ENCODE peak calls at places on chromosomes 1 and 21, in five cellular contexts. L is lower lobe of right lung, G is spleen, R is GM23338, A is transverse colon. W is an unnamed sample. For H3K4me1, the result is how much of the 10 kb centered on the place peaks cover.

GRCh38 chr1:221829327-221830011 is 87.6 kb upstream of the DUSP10 start:
- DNase-seq in A (no peak), G (no peak), L (no peak), R (no peak), W (no peak)

GRCh38 chr1:107244734-107245495 is 104.1 kb downstream of the NTNG1 start:
- DNase-seq in L (no peak), G (no peak), R (no peak), A (no peak), W (no peak)

GRCh38 chr1:15994590-15995351 is 9.3 kb upstream of the SRARP start:
- DNase-seq in A (peak), R (peak), L (peak), G (peak), W (peak)

GRCh38 chr1:17023103-17023502 is 11.4 kb upstream of the ATP13A2 start:
- DNase-seq in R (no peak), L (no peak), G (no peak), A (no peak), W (no peak)

GRCh38 chr1:203177471-203178039 is 1.9 kb upstream of the MYBPH start:
- DNase-seq in L (no peak), R (no peak), A (no peak), G (peak), W (no peak)

GRCh38 chr21:27570306-27570868 is 603.5 kb upstream of the ADAMTS5 start:
- DNase-seq in G (no peak), A (peak), R (no peak), L (peak), W (peak)

GRCh38 chr1:18793164-18793563 is 66.3 kb downstream of the TAS1R2 start:
- DNase-seq in G (no peak), L (no peak), A (no peak), R (no peak), W (no peak)

GRCh38 chr1:197868751-197869501 is 33.5 kb upstream of the C1orf53 start:
- DNase-seq in G (no peak), R (peak), L (no peak), A (peak), W (no peak)

GRCh38 chr1:223177681-223178080 is 34.6 kb upstream of the TLR5 start:
- DNase-seq in L (peak), G (no peak), A (peak), R (no peak), W (no peak)

GRCh38 chr21:31184462-31184861 is 146.2 kb upstream of the KRTAP19-8 start:
- DNase-seq in A (no peak), G (no peak), L (no peak), R (no peak), W (no peak)

GRCh38 chr1:234956821-234957329 is 171.8 kb downstream of the TOMM20 start:
- DNase-seq in A (no peak), G (no peak), L (no peak), R (peak), W (no peak)

GRCh38 chr1:12477936-12478611 is 139.9 kb downstream of the DHRS3 start:
- DNase-seq in R (peak), A (peak), G (peak), L (peak), W (peak)

GRCh38 chr1:55938376-55938850 is 641.0 kb downstream of the PLPP3 start:
- DNase-seq in A (no peak), L (no peak), R (no peak), G (no peak), W (peak)

GRCh38 chr1:53069663-53070327 is 7.8 kb downstream of the PODN start:
- DNase-seq in A (no peak), R (no peak), G (no peak), L (peak), W (peak)

GRCh38 chr21:38474124-38474523 is 24.2 kb downstream of the ERG start:
- DNase-seq in G (no peak), L (no peak), R (no peak), A (no peak), W (no peak)

GRCh38 chr1:18926315-18927081 is 24.1 kb upstream of the ALDH4A1 start:
- DNase-seq in L (no peak), G (peak), R (no peak), A (peak), W (peak)

GRCh38 chr1:156661932-156662587 is 15.1 kb downstream of the NES start:
- DNase-seq in R (no peak), A (no peak), G (no peak), L (no peak), W (no peak)

GRCh38 chr1:57017201-57017600 is 51.4 kb upstream of the C8B start:
- DNase-seq in R (peak), A (no peak), L (no peak), G (no peak), W (no peak)

GRCh38 chr1:26833432-26834405 is 7.2 kb downstream of the ZDHHC18 start:
- DNase-seq in L (peak), R (no peak), A (peak), G (peak), W (peak)

GRCh38 chr1:151534662-151535278 is 5.3 kb upstream of the TUFT1 start:
- DNase-seq in L (peak), A (peak), G (peak), R (peak), W (peak)

GRCh38 chr1:246780264-246780663 is 56.1 kb downstream of the SCCPDH start:
- DNase-seq in L (no peak), A (no peak), R (no peak), G (no peak), W (no peak)

GRCh38 chr1:47843059-47843458 is 154.1 kb downstream of the TRABD2B start:
- DNase-seq in A (peak), G (no peak), R (no peak), L (no peak), W (no peak)

GRCh38 chr21:45269861-45270260 is 17.8 kb downstream of the POFUT2 start:
- DNase-seq in A (peak), L (no peak), R (no peak), G (peak), W (no peak)

GRCh38 chr1:6162773-6163172 is 17.3 kb downstream of the CHD5 start:
- DNase-seq in L (no peak), G (no peak), A (no peak), R (peak), W (no peak)

GRCh38 chr1:180168786-180169640 is 14.3 kb downstream of the QSOX1 start:
- DNase-seq in A (peak), L (peak), G (peak), R (peak), W (no peak)

GRCh38 chr1:42962641-42963377 is 4.1 kb upstream of the SLC2A1 start:
- DNase-seq in L (no peak), A (no peak), G (no peak), R (peak), W (peak)

GRCh38 chr1:40983286-40983685 is 3.8 kb downstream of the CTPS1 start:
- DNase-seq in A (no peak), L (no peak), R (no peak), G (no peak), W (no peak)

GRCh38 chr1:4171480-4172450 is 271.7 kb upstream of the C1orf174 start:
- DNase-seq in G (peak), A (no peak), L (no peak), R (no peak), W (peak)

GRCh38 chr1:234701737-234702341 is 91.9 kb upstream of the IRF2BP2 start:
- DNase-seq in L (no peak), R (no peak), A (no peak), G (no peak), W (peak)

GRCh38 chr1:150809651-150810050 is 1.6 kb upstream of the CTSK start:
- DNase-seq in L (no peak), A (no peak), R (no peak), G (no peak), W (no peak)

GRCh38 chr1:60034999-60035398 is 38.6 kb downstream of the C1orf87 start:
- DNase-seq in L (no peak), R (no peak), G (no peak), A (no peak), W (no peak)
- H3K4me1 ChIP-seq in L (under half), R (under half), G (under half), A (under half), W (under half)

GRCh38 chr1:71861022-71861421 is 421.3 kb downstream of the NEGR1 start:
- DNase-seq in G (no peak), A (no peak), L (no peak), R (no peak), W (no peak)

GRCh38 chr1:71857862-71858261 is 424.5 kb downstream of the NEGR1 start:
- DNase-seq in R (no peak), L (no peak), A (no peak), G (no peak), W (no peak)

GRCh38 chr1:71862756-71863155 is 419.6 kb downstream of the NEGR1 start:
- DNase-seq in L (no peak), A (no peak), G (no peak), R (no peak), W (no peak)

GRCh38 chr1:71859806-71860205 is 422.5 kb downstream of the NEGR1 start:
- DNase-seq in G (no peak), A (no peak), R (no peak), L (no peak), W (no peak)
- TF ChIP-seq CTCF in G (no peak), A (no peak), R (no peak), L (no peak), W (no peak)

GRCh38 chr1:154181944-154182341 is 10.0 kb downstream of the TPM3 start:
- DNase-seq in A (no peak), G (no peak), L (no peak), R (no peak), W (no peak)

GRCh38 chr1:154186852-154187501 is 4.9 kb downstream of the TPM3 start:
- DNase-seq in G (no peak), A (no peak), L (no peak), R (peak), W (no peak)

GRCh38 chr1:154183045-154183968 is 8.6 kb downstream of the TPM3 start:
- DNase-seq in R (peak), G (peak), L (peak), A (peak), W (peak)

GRCh38 chr1:154182342-154183044 is 9.4 kb downstream of the TPM3 start:
- DNase-seq in L (peak), G (peak), A (peak), R (peak), W (peak)

GRCh38 chr1:154186177-154186576 is 5.7 kb downstream of the TPM3 start:
- DNase-seq in G (no peak), A (peak), R (peak), L (peak), W (peak)
- H3K4me3 ChIP-seq in G (no peak), A (no peak), R (peak), L (no peak), W (no peak)

DNA sequence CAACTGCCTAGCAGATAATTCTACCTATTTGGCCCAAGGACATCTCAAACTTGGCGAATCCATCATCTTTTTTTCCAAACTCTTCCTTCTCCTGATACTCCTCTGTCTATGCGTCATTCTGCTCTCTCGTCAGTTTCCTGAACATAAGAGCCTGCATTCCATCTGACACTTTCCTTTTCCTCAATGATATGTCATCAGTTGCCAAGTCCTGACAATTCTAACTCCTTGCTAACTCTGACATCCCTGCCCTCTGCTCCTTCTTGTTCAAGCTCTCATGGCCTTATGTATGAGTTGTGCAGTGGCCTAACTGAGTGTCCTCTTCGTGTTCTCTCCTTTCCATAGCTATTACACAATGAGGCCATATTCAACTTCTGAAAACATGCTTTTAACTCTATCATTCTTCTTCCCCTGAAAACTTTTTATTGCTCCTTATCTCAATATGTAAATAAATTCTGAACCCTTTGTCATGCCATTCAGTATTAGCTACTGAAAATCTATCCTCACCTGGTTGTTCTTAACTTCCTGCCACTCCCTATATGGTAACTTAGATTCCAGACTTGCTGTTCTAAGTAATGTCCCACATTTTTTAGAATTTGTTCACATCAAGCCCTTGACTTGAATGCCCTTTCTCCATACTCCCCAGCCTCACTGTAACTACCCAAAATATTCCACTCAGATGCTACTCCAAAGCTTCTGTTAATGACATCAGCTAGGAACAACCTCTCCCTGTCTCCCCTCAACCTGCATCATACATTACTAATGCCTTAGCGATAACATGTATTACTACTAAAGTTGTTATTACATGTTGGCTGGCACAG is 11.5 kb downstream of the PALMD start:
- DNase-seq in R (no peak), L (no peak), G (no peak), A (no peak), W (no peak)
- H3K4me1 ChIP-seq in R (under half), L (under half), G (under half), A (under half), W (half or more)

GRCh38 chr1:154348429-154349076 is 23.2 kb downstream of the ATP8B2 start:
- DNase-seq in G (no peak), A (no peak), R (no peak), L (no peak), W (no peak)
- TF ChIP-seq CTCF in G (no peak), A (no peak), R (peak), L (no peak), W (no peak)

GRCh38 chr1:183101841-183102276 is 78.6 kb downstream of the LAMC1 start:
- DNase-seq in R (no peak), L (no peak), A (no peak), G (no peak), W (no peak)
- H3K4me3 ChIP-seq in R (no peak), L (no peak), A (no peak), G (no peak), W (no peak)